ENCODE peak calls at places on chromosomes 16 and 17, in six cellular contexts. G, L, Y, X, N and D are unnamed samples.

GRCh38 chr17:33469411-33469810 is 176.3 kb upstream of the ASIC2 start:
- DNase-seq in G (no peak), L (no peak), Y (no peak), X (no peak), N (no peak), D (no peak)

GRCh38 chr17:252456-252855 is 71.0 kb upstream of the DOC2B start:
- DNase-seq in G (no peak), L (no peak), Y (no peak), X (no peak), N (no peak), D (no peak)

GRCh38 chr17:15744885-15745284 is 12.8 kb downstream of the TBC1D26 start:
- DNase-seq in G (peak), L (no peak), Y (no peak), X (peak), N (no peak), D (no peak)

GRCh38 chr17:49341356-49341755 is 20.7 kb downstream of the ZNF652 start:
- DNase-seq in G (no peak), L (no peak), Y (no peak), X (no peak), N (no peak), D (no peak)

GRCh38 chr17:35731239-35731931 is at the start of gene RASL10B:
- DNase-seq in G (peak), L (no peak), Y (peak), X (no peak), N (peak), D (peak)

GRCh38 chr17:44628234-44629188 is 27.8 kb upstream of the MEIOC start:
- DNase-seq in G (peak), L (no peak), Y (no peak), X (no peak), N (no peak), D (no peak)

GRCh38 chr16:57537194-57537505 is 779 bp upstream of the CCDC102A start:
- DNase-seq in G (no peak), L (peak), Y (no peak), X (peak), N (no peak), D (no peak)

GRCh38 chr17:14464741-14465140 is 163.9 kb downstream of the HS3ST3B1 start:
- DNase-seq in G (peak), L (peak), Y (no peak), X (peak), N (peak), D (no peak)

GRCh38 chr17:55323518-55324295 is 58.9 kb downstream of the HLF start:
- DNase-seq in G (no peak), L (no peak), Y (no peak), X (no peak), N (no peak), D (no peak)

GRCh38 chr16:20884240-20884556 is 16.0 kb downstream of the DCUN1D3 start:
- DNase-seq in G (peak), L (peak), Y (no peak), X (peak), N (peak), D (no peak)

GRCh38 chr17:80315517-80316182 is 55.0 kb downstream of the RNF213 start:
- DNase-seq in G (no peak), L (no peak), Y (no peak), X (no peak), N (no peak), D (no peak)

GRCh38 chr17:73432624-73433190 is 120.9 kb upstream of the CDC42EP4 start:
- DNase-seq in G (no peak), L (no peak), Y (no peak), X (no peak), N (no peak), D (no peak)

DNA sequence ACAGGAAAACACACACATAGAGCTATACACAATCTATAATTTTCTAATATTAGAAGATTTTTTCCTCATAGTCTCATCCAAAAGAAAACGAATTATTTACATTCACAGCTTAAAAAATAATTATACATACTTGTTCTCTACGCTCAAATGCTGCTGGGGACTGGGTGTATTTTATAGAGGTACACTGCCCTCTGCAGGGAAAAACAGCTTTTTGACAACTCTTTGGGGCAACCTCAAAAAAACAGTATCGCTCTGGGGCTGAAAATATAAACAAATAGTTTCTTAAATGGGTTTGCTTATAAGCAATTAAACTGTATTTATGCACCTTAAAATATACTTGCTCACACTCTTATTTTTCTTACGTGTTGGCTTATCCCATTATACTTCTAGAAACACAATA is 261.8 kb upstream of the PSMD7 start:
- DNase-seq in G (peak), L (peak), Y (no peak), X (no peak), N (peak), D (peak)
- TF ChIP-seq CTCF in G (peak), L (peak), Y (no peak), X (peak), N (peak), D (peak)

GRCh38 chr17:64778367-64779290 is 116.5 kb upstream of the SMURF2 start:
- DNase-seq in G (peak), L (no peak), Y (peak), X (no peak), N (peak), D (no peak)
- H3K4me3 ChIP-seq in G (peak), L (no peak), Y (peak), X (peak), N (no peak), D (no peak)

GRCh38 chr17:67376892-67377726 is at the start of gene PITPNC1:
- DNase-seq in G (peak), L (peak), Y (peak), X (peak), N (peak), D (peak)
- TF ChIP-seq CTCF in G (peak), L (no peak), Y (no peak), X (no peak), N (peak), D (peak)

GRCh38 chr17:74465378-74466110 is 890 bp upstream of the CD300A start:
- DNase-seq in G (no peak), L (no peak), Y (no peak), X (no peak), N (no peak), D (no peak)
- H3K4me3 ChIP-seq in G (no peak), L (no peak), Y (no peak), X (no peak), N (no peak), D (no peak)

GRCh38 chr17:18139949-18140348 is 31.4 kb downstream of the MYO15A start:
- DNase-seq in G (no peak), L (peak), Y (no peak), X (no peak), N (no peak), D (no peak)
- TF ChIP-seq CTCF in G (peak), L (peak), Y (no peak), X (peak), N (no peak), D (peak)

DNA sequence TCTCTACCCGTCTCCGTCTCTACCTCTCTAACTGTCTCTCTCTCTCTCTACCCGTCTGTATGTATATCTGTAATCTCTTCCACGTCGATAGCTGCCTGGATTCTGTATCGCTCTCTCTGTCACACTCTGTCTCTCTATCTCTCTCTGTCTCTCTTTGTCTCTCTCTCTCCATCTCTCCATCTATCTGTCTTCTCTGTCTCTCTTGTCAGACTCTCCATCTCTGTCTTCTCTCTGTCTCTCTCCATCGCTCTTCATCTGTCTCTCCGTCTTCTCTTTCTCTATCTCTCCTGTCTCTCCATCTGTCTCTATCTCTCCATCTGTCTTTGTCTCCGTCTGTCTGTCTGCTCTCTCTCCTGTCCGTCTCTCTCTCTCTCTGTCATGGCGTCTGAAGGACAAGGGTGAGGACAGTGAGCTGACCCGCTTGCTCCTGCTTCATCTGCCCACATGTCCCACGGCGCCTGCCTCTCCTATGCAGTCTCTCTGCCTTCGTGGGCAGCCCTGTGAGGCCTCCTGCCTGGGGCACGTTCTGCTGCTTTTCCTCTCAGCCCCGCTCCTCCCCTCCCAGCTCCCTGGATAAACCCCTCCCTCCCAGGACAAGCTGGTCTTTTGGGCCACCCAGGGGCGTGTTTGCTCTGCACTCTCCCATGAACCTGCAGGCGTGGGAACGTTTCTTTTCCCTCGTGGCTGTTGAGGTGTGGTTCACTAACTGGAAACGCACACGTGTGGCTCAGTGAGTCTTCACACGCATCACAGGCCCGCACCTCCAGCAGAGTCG is 18.9 kb downstream of the ACSF3 start:
- DNase-seq in G (no peak), L (no peak), Y (no peak), X (no peak), N (no peak), D (no peak)
- H3K4me3 ChIP-seq in G (no peak), L (no peak), Y (no peak), X (no peak), N (no peak), D (no peak)

DNA sequence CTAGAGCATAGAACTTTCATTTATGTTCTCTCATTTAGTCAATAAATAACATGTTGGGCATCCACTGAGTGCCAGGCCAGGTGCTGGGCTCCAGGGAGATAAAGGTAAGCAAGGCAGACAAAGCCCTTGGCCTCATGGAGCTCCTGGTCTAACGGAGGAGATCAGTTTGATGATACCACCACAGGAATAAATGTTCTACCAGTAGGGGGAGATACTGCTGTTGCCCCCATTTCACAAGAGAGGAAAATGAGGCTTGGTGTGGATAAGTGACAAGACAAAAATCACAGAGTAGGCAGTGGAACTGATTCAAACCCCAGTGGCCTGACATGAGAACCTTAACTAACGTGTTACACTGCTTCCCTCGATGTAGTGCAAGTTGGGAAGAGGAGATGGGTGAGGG is 80.4 kb upstream of the ERCC4 start:
- DNase-seq in G (no peak), L (no peak), Y (no peak), X (no peak), N (no peak), D (no peak)
- TF ChIP-seq CTCF in G (no peak), L (no peak), Y (no peak), X (no peak), N (no peak), D (peak)